ENCODE peak calls at places on chromosomes 16 and 17, in nine cellular contexts. F, I, D, W, S, K, L, O and J are unnamed samples.

GRCh38 chr17:34669511-34669910 is 90.1 kb downstream of the TMEM132E start:
- DNase-seq in D (no peak), L (no peak), S (no peak), F (no peak), W (no peak), I (no peak), K (no peak), O (no peak), J (no peak)

GRCh38 chr17:42313773-42314566 is 25.7 kb downstream of the STAT5A start:
- DNase-seq in W (no peak), K (no peak), I (no peak), S (no peak), F (no peak), O (no peak), L (no peak), D (no peak), J (no peak)

GRCh38 chr17:30969989-30970680 is 704 bp upstream of the RNF135 start:
- DNase-seq in D (no peak), I (no peak), O (peak; percentile 54), F (no peak), L (no peak), K (no peak), W (no peak), S (no peak), J (no peak)

GRCh38 chr17:62705781-62706597 is 78.5 kb downstream of the MRC2 start:
- DNase-seq in L (no peak), D (no peak), K (no peak), W (no peak), S (no peak), F (no peak), I (peak; percentile 75), O (peak; percentile 74), J (no peak)

GRCh38 chr17:74833501-74834361 is 26.0 kb downstream of the GRIN2C start:
- DNase-seq in L (no peak), K (no peak), D (no peak), F (no peak), W (no peak), O (peak; percentile 71), S (no peak), I (peak; percentile 86), J (no peak)

GRCh38 chr17:51165680-51166197 is 472 bp upstream of the NME2 start:
- DNase-seq in L (no peak), K (no peak), I (no peak), W (no peak), O (peak; percentile 48), S (no peak), F (peak; percentile 63), D (peak; percentile 30), J (no peak)

GRCh38 chr17:31416503-31416923 is 25.0 kb downstream of the RAB11FIP4 start:
- DNase-seq in S (no peak), F (no peak), W (no peak), L (no peak), K (no peak), O (peak; percentile 72), I (peak; percentile 38), D (no peak), J (no peak)

GRCh38 chr17:77429985-77430752 is 289.4 kb downstream of the SEC14L1 start:
- DNase-seq in D (peak; percentile 78), S (no peak), O (peak; percentile 94), W (no peak), L (peak; percentile 96), K (peak; percentile 92), I (peak; percentile 94), F (peak; percentile 93), J (peak; percentile 94)

GRCh38 chr17:44348234-44348987 is 3.3 kb downstream of the GRN start:
- DNase-seq in L (no peak), F (peak; percentile 69), O (no peak), K (no peak), I (peak; percentile 90), D (no peak), W (no peak), S (no peak), J (no peak)

GRCh38 chr16:24668481-24669001 is 60.9 kb upstream of the TNRC6A start:
- DNase-seq in W (peak; percentile 18), L (peak; percentile 34), S (no peak), K (peak; percentile 77), D (no peak), O (no peak), F (no peak), I (no peak), J (no peak)

GRCh38 chr17:30808785-30809286 is 15.7 kb downstream of the CRLF3 start:
- DNase-seq in S (no peak), F (no peak), I (no peak), L (no peak), D (no peak), O (no peak), W (no peak), K (no peak), J (no peak)

GRCh38 chr17:71423871-71424546 is 696.8 kb upstream of the SOX9 start:
- DNase-seq in D (no peak), I (no peak), S (no peak), K (peak; percentile 87), F (no peak), L (peak; percentile 65), O (no peak), W (no peak), J (no peak)

GRCh38 chr17:49850772-49851386 is 3.0 kb upstream of the TAC4 start:
- DNase-seq in K (no peak), F (peak; percentile 60), D (no peak), S (no peak), L (no peak), I (peak; percentile 82), W (peak; percentile 13), O (peak; percentile 54), J (no peak)

GRCh38 chr17:45580914-45581313 is 90.4 kb upstream of the PLEKHM1 start:
- DNase-seq in O (no peak), S (no peak), K (no peak), W (no peak), L (no peak), I (no peak), D (no peak), F (no peak), J (no peak)

GRCh38 chr17:45091778-45092425 is 30.8 kb downstream of the NMT1 start:
- DNase-seq in I (peak; percentile 21), S (no peak), D (no peak), O (no peak), W (no peak), F (no peak), L (no peak), K (no peak), J (no peak)

GRCh38 chr17:75459590-75460267 is 3.3 kb downstream of the TMEM94 start:
- DNase-seq in F (peak; percentile 14), I (no peak), D (no peak), S (no peak), L (no peak), O (no peak), K (no peak), W (no peak), J (no peak)

GRCh38 chr17:77427471-77427991 is 286.8 kb downstream of the SEC14L1 start:
- DNase-seq in F (peak; percentile 86), S (no peak), I (no peak), O (no peak), L (no peak), W (no peak), D (no peak), K (no peak), J (peak; percentile 81)

GRCh38 chr17:61139219-61139618 is 260.4 kb upstream of the TBX2 start:
- DNase-seq in S (no peak), D (no peak), L (peak; percentile 79), F (no peak), I (peak; percentile 86), W (no peak), O (no peak), K (no peak), J (peak; percentile 31)

GRCh38 chr16:20624882-20625807 is 49.0 kb upstream of the ACSM2B start:
- DNase-seq in S (no peak), O (no peak), L (no peak), K (no peak), F (no peak), I (no peak), W (no peak), D (no peak), J (no peak)